ENCODE peak calls at places on chromosomes 5 and 9, in four cellular contexts. R, L, Q and N are unnamed samples.
A peak's percentile ranks its signal among the peaks of the same experiment; 100 is the strongest.

GRCh38 chr5:71778678-71779276 is 59.7 kb downstream of the CARTPT start:
- ATAC-seq in R (no peak), L (peak; percentile 31), Q (no peak), N (no peak)

GRCh38 chr9:134858051-134858841 is 22.4 kb upstream of the FCN2 start:
- ATAC-seq in R (no peak), L (no peak), Q (no peak), N (no peak)

GRCh38 chr5:140710899-140711552 is 10.8 kb downstream of the ZMAT2 start:
- ATAC-seq in R (peak; percentile 92), L (peak; percentile 96), Q (peak; percentile 94), N (peak; percentile 97)

GRCh38 chr9:84283895-84284294 is 56.7 kb downstream of the SLC28A3 start:
- ATAC-seq in Q (no peak), R (no peak), L (no peak), N (no peak)

GRCh38 chr5:152378730-152379129 is 26.3 kb downstream of the NMUR2 start:
- ATAC-seq in R (no peak), L (no peak), Q (no peak), N (no peak)

GRCh38 chr5:6638236-6638635 is 5.0 kb downstream of the SRD5A1 start:
- ATAC-seq in L (no peak), R (no peak), Q (no peak), N (no peak)

GRCh38 chr5:16265141-16265540 is 85.5 kb upstream of the MARCHF11 start:
- ATAC-seq in L (no peak), R (no peak), Q (no peak), N (no peak)

GRCh38 chr5:72517961-72518690 is 10.9 kb upstream of the ZNF366 start:
- ATAC-seq in R (peak; percentile 71), Q (peak; percentile 35), L (peak; percentile 91), N (peak; percentile 63)

GRCh38 chr5:112634796-112635195 is 102.9 kb upstream of the APC start:
- ATAC-seq in L (no peak), Q (no peak), R (no peak), N (no peak)

GRCh38 chr9:87259543-87259942 is 238.1 kb upstream of the DAPK1 start:
- ATAC-seq in Q (no peak), L (no peak), R (no peak), N (no peak)

GRCh38 chr5:110354341-110354740 is 372.1 kb downstream of the TMEM232 start:
- ATAC-seq in Q (peak; percentile 21), R (no peak), L (peak; percentile 36), N (peak; percentile 36)

GRCh38 chr5:167798427-167798826 is 493.0 kb upstream of the WWC1 start:
- ATAC-seq in Q (no peak), L (no peak), R (no peak), N (no peak)

GRCh38 chr9:94666364-94667099 is 27.2 kb upstream of the FBP1 start:
- ATAC-seq in L (no peak), R (no peak), Q (no peak), N (no peak)

GRCh38 chr5:124605516-124605915 is 140.9 kb downstream of the ZNF608 start:
- ATAC-seq in R (no peak), Q (peak; percentile 30), L (peak; percentile 59), N (peak; percentile 84)

GRCh38 chr5:135481387-135481786 is 29.2 kb upstream of the TIFAB start:
- ATAC-seq in Q (no peak), R (peak; percentile 18), L (peak; percentile 70), N (no peak)

GRCh38 chr9:20170122-20170521 is 381.3 kb upstream of the SLC24A2 start:
- ATAC-seq in L (no peak), Q (no peak), R (no peak), N (no peak)

GRCh38 chr5:6676702-6677101 is 36.5 kb upstream of the TENT4A start:
- ATAC-seq in R (no peak), Q (no peak), L (no peak), N (no peak)

GRCh38 chr9:133370680-133371079 is 5.2 kb downstream of the SURF4 start:
- ATAC-seq in R (peak; percentile 16), L (no peak), Q (no peak), N (no peak)

GRCh38 chr5:65037845-65038815 is 269.4 kb downstream of the CWC27 start:
- ATAC-seq in L (peak; percentile 14), Q (no peak), R (peak; percentile 50), N (no peak)
- TF ChIP-seq CTCF in L (peak; percentile 43), Q (peak; percentile 35), R (peak; percentile 25), N (peak; percentile 4)

GRCh38 chr9:137306546-137307254 is 4.6 kb upstream of the NRARP start:
- ATAC-seq in Q (no peak), L (no peak), R (no peak), N (no peak)

GRCh38 chr9:137303893-137304382 is 1.9 kb upstream of the NRARP start:
- ATAC-seq in L (no peak), R (no peak), Q (no peak), N (no peak)

GRCh38 chr9:137304383-137305059 is 2.5 kb upstream of the NRARP start:
- ATAC-seq in Q (no peak), L (no peak), R (no peak), N (no peak)

GRCh38 chr9:137305788-137306545 is 3.9 kb upstream of the NRARP start:
- ATAC-seq in Q (no peak), L (no peak), R (no peak), N (no peak)

DNA sequence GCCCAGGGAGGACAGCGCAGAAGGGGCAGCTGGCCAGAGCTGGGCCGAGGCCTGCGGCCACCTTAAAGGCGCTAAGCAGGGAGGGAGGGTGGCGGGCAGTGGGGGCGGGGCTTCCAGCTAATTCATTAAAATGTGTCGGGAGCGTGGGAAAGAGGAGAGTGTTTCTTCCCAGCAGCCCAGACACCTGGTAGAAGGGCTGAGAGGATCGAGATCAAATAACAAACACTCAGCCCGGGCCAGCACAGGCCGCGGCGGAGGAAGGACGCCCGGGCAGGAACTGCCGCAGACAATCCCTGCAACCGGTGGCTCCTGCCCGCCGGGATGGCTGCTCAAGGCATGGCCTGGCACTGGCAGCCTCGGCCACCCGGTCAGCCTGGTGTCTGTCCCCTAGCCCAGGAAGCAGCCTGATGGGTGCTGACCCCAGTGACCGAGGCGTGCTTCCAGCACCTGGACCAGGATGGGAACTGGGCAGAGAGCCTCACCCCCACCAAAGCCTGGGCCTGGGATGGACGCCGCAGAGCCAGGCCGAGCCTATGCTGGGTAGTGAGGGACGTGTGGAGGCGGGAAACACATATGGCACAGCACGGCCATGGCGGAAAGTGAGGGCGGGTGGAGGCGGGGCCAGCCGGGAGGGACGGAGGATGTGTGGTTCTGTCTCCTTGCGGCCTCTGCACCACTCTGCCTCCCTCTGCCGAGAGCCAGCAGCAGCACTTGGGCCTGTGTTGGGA is 3.2 kb upstream of the NRARP start:
- ATAC-seq in R (peak; percentile 58), Q (peak; percentile 43), L (peak; percentile 56), N (peak; percentile 34)
- TF ChIP-seq CTCF in R (no peak), Q (no peak), L (peak; percentile 28), N (no peak)

GRCh38 chr9:18909140-18910018 is 123.6 kb downstream of the SAXO1 start:
- ATAC-seq in R (peak; percentile 11), Q (no peak), L (peak; percentile 6), N (no peak)

GRCh38 chr9:18910435-18910834 is 122.6 kb downstream of the SAXO1 start:
- ATAC-seq in L (no peak), R (no peak), Q (no peak), N (no peak)

GRCh38 chr9:18907927-18908625 is 124.9 kb downstream of the SAXO1 start:
- ATAC-seq in R (peak; percentile 12), L (no peak), Q (no peak), N (no peak)

GRCh38 chr9:18910858-18911257 is 122.2 kb downstream of the SAXO1 start:
- ATAC-seq in R (no peak), L (no peak), Q (no peak), N (no peak)

DNA sequence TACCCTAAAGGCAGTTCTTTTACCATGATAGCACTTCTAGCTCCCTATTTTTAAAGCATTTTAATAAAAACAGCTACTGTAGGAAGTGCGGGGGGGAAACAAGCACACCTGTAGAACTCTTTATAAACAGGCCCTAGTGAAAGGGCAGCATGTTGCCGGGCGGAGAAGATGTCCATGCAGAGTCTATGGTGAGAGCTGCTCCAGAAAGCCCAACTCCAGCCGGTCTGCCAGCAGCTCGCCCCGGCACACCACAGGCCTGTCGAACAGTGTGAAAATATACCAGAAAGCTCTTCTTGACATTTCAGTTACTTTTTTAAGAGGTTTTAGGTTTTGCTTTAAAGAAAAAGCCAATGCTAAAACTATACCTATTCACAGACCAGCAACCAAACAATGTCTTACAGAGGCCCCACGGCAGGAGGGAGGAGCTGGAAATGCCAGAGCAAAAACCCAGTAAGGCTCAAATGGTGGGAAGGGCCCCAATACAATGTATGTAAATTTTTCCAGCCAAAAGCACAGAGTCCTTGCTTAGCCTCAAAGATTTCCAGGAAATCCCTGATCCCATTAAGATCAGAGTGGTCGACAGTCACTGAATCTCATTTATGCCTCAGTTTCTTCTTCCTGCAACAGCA is 121.2 kb downstream of the SAXO1 start:
- ATAC-seq in L (no peak), Q (no peak), R (no peak), N (no peak)
- TF ChIP-seq CTCF in L (no peak), Q (no peak), R (no peak), N (no peak)

DNA sequence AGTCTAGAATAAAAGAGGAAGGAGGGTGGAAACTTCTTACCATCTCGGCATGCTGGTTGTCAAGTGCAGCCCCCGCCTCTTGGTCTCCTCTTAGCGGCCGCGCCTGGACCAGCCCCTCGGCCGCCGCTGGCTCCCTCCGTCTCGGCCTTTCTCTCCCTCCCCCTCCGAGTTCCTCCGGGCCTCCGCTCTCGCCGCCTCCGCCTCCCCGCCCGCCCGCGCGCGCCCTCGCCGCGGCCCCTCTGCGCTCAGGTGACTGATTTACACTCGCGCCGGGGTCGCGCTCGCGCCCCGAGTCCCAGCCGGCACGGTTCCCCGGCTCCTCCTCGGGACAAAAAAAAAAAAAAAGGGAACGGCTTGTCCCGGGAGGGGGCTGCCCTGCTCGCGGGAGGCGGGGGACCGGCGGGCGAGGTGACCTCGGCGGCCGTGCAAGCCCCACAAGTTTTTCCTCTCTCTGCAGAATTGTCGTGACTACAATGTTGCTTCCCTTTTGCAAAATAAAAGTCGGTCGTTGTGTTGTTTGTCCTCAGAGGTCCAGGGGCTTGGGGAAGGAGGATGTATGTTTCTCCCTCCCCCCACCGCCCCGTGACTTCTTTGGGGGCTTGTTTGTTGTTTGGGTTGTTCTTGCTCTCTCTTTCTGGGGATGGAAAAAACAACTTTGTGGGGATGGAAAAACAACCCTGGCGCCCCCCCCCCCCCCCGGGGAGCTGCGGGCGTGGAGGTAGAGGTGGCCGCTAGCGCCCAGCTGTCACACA is at the start of gene BNC2:
- ATAC-seq in R (peak; percentile 59), L (peak; percentile 70), Q (peak; percentile 30), N (peak; percentile 55)
- TF ChIP-seq CTCF in R (no peak), L (no peak), Q (no peak), N (no peak)

DNA sequence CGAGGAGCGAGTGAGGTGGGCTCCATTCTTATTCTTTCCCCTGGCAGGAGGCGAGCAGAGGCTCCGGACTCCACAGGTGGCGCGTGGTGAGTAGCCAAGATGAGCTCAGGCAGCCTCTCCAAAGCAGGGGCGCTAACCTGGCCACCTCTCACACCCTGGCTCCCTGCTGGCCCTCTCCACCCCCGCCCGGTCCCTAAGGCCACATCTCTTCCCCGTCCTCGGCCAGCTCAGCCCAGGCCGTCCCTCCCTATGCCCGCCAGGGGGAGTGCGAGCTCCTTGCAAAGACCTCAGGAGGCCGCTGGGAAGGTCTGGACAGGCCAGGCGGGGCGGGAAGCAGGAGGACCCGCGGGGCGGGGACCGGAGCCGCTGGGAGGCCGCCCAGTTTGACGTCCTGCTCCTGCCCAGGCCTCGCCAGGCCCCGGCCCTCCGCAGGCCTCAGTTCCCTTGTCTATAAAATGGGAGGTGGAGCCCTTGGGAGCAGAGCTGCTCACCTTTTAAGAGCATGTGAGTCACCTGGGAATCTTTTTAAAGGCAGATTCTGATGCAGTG is 46.3 kb upstream of the GGTA1 start:
- ATAC-seq in R (peak; percentile 98), L (peak; percentile 98), Q (peak; percentile 95), N (peak; percentile 96)
- TF ChIP-seq CTCF in R (peak; percentile 94), L (peak; percentile 97), Q (peak; percentile 97), N (no peak)